ENCODE peak calls at places on chromosomes 6 and 20, in ten cellular contexts. G is T-helper 2 cell; B is effector CD4-positive, alpha-beta T cell; L is NCI-H1694; C is activated CD8-positive, alpha-beta memory T cell treated with anti-CD3 and anti-CD28 coated beads, Interleukin-2, amount 50 U/mL, for 4 hours; H is activated naive CD4-positive, alpha-beta T cell; Z is esophagus squamous epithelium; S is HT1080; Q is H7; M is effector memory CD8-positive, alpha-beta T cell. E is an unnamed sample.

GRCh38 chr6:43896474-43896873 is 126.5 kb downstream of the VEGFA start:
- DNase-seq in G (no peak), M (no peak), C (no peak), H (no peak), Q (no peak), B (no peak), S (no peak), L (no peak), Z (no peak), E (no peak)

GRCh38 chr20:47703748-47704147 is 81.5 kb downstream of the SULF2 start:
- DNase-seq in L (no peak), M (no peak), B (no peak), H (no peak), Z (no peak), S (no peak), C (no peak), G (no peak), Q (no peak), E (no peak)

GRCh38 chr6:136726837-136727557 is 65.3 kb downstream of the MAP3K5 start:
- DNase-seq in C (no peak), M (no peak), G (no peak), Q (no peak), L (no peak), H (no peak), B (no peak), Z (no peak), S (no peak), E (no peak)

GRCh38 chr6:167236239-167236571 is 54.9 kb upstream of the UNC93A start:
- DNase-seq in S (no peak), H (no peak), L (no peak), Q (no peak), M (no peak), B (no peak), G (no peak), C (no peak), Z (no peak), E (no peak)

GRCh38 chr6:63352587-63353281 is 33.0 kb upstream of the LGSN start:
- DNase-seq in C (no peak), L (no peak), H (no peak), G (no peak), B (no peak), S (peak; percentile 30), Q (peak; percentile 16), M (no peak), Z (no peak), E (peak; percentile 56)

GRCh38 chr6:43359381-43359780 is 10.1 kb downstream of the ZNF318 start:
- DNase-seq in S (no peak), Q (no peak), B (no peak), M (no peak), L (no peak), C (no peak), H (no peak), G (no peak), Z (no peak), E (no peak)

GRCh38 chr6:167849846-167850459 is 23.2 kb downstream of the AFDN start:
- DNase-seq in M (no peak), H (no peak), Q (no peak), G (no peak), Z (no peak), C (no peak), B (no peak), S (peak; percentile 70), L (no peak), E (no peak)

GRCh38 chr6:37709250-37709931 is 11.7 kb upstream of the MDGA1 start:
- DNase-seq in H (no peak), S (no peak), M (no peak), B (no peak), Z (no peak), Q (no peak), C (no peak), G (no peak), L (no peak), E (no peak)

GRCh38 chr6:116059713-116060571 is 749 bp downstream of the FRK start:
- DNase-seq in M (no peak), B (no peak), C (no peak), Z (no peak), G (no peak), L (no peak), Q (no peak), S (no peak), H (no peak), E (no peak)

GRCh38 chr20:59820204-59821041 is 113.0 kb downstream of the SYCP2 start:
- DNase-seq in G (no peak), L (no peak), M (no peak), Z (no peak), H (no peak), C (no peak), Q (peak; percentile 18), S (no peak), B (no peak), E (no peak)

GRCh38 chr6:111713196-111713705 is 107.6 kb upstream of the TRAF3IP2 start:
- DNase-seq in H (no peak), M (no peak), S (no peak), L (no peak), B (no peak), G (no peak), Q (no peak), Z (no peak), C (no peak), E (no peak)

GRCh38 chr20:22796465-22797077 is 212.2 kb upstream of the FOXA2 start:
- DNase-seq in Z (no peak), C (no peak), Q (no peak), G (no peak), B (no peak), M (no peak), L (no peak), H (no peak), S (peak; percentile 26), E (no peak)

GRCh38 chr6:24584390-24584735 is 61.6 kb downstream of the KIAA0319 start:
- DNase-seq in S (no peak), C (no peak), M (no peak), L (no peak), Z (no peak), Q (no peak), B (no peak), G (no peak), H (no peak), E (no peak)

GRCh38 chr6:67475700-67476099 is 1159.4 kb upstream of the ADGRB3 start:
- DNase-seq in Z (no peak), M (no peak), Q (no peak), G (no peak), H (no peak), S (no peak), L (no peak), C (no peak), B (no peak), E (no peak)

GRCh38 chr20:57469418-57470211 is 55.3 kb downstream of the CTCFL start:
- DNase-seq in S (no peak), G (no peak), L (no peak), H (no peak), B (no peak), Z (no peak), C (no peak), M (no peak), Q (peak; percentile 74), E (no peak)

GRCh38 chr6:2875840-2876207 is 27.3 kb downstream of the SERPINB9 start:
- DNase-seq in S (no peak), H (no peak), G (peak; percentile 24), Q (peak; percentile 83), B (peak; percentile 49), L (no peak), C (peak; percentile 64), M (no peak), Z (no peak), E (peak; percentile 76)

GRCh38 chr20:25310921-25311728 is 63.2 kb downstream of the PYGB start:
- DNase-seq in M (no peak), Q (no peak), S (peak; percentile 82), B (no peak), G (no peak), L (no peak), H (no peak), C (peak; percentile 3), Z (no peak), E (no peak)

GRCh38 chr6:144352310-144352709 is 67.2 kb downstream of the UTRN start:
- DNase-seq in C (no peak), Z (no peak), G (no peak), H (no peak), S (no peak), Q (no peak), B (no peak), L (no peak), M (no peak), E (peak; percentile 53)

GRCh38 chr6:169619650-169620049 is 82.2 kb downstream of the WDR27 start:
- DNase-seq in G (no peak), L (no peak), S (no peak), M (no peak), C (no peak), H (no peak), Z (no peak), Q (no peak), B (no peak), E (no peak)

GRCh38 chr6:160933256-160933655 is 58.3 kb upstream of the MAP3K4 start:
- DNase-seq in Z (no peak), B (no peak), H (no peak), M (no peak), L (no peak), C (no peak), Q (peak; percentile 61), S (no peak), G (no peak), E (no peak)

GRCh38 chr6:113122060-113122459 is 735.1 kb upstream of the MARCKS start:
- DNase-seq in M (no peak), S (peak; percentile 95), Q (peak; percentile 18), C (no peak), B (no peak), L (no peak), Z (no peak), G (no peak), H (no peak), E (no peak)

GRCh38 chr6:158408552-158409130 is 96.4 kb downstream of the TULP4 start:
- DNase-seq in H (no peak), Q (peak; percentile 45), B (no peak), G (no peak), L (no peak), Z (no peak), M (no peak), S (no peak), C (no peak), E (no peak)